ENCODE peak calls at places on chromosomes 11 and 22, in seven cellular contexts. Y is NCI-H345; C is stimulated activated CD8-positive, alpha-beta memory T cell treated with anti-CD3 and anti-CD28 coated beads, Interleukin-15, amount 100 ng/mL, for 1 hour; V is NCI-H1105 treated with DMSO at 0.1 percent for 48 hours; J is NCI-H510A treated with DMSO at 0.1 percent for 48 hours; M is NCI-H460; F is C1 segment of cervical spinal cord. O is an unnamed sample.

GRCh38 chr11:32312865-32313403 is 122.4 kb downstream of the WT1 start:
- DNase-seq in Y (peak), J (no peak), V (peak), F (no peak), C (no peak), M (peak), O (no peak)

GRCh38 chr11:73982595-73982989 is at the start of gene UCP2:
- DNase-seq in M (peak), F (no peak), C (peak), V (peak), Y (peak), J (peak), O (peak)

GRCh38 chr11:131457163-131457562 is 86.7 kb downstream of the NTM start:
- DNase-seq in V (no peak), Y (no peak), J (no peak), M (no peak), F (no peak), C (no peak), O (no peak)

GRCh38 chr11:81967242-81967641 is 766.4 kb downstream of the FAM181B start:
- DNase-seq in Y (no peak), F (no peak), C (no peak), J (no peak), M (no peak), V (peak), O (no peak)

GRCh38 chr11:12110714-12111481 is 508 bp downstream of the MICAL2 start:
- DNase-seq in C (no peak), V (peak), F (no peak), J (peak), M (no peak), Y (peak), O (peak)

GRCh38 chr11:19460718-19461405 is 220.1 kb upstream of the E2F8 start:
- DNase-seq in Y (peak), M (no peak), C (no peak), V (peak), F (no peak), J (no peak), O (no peak)

GRCh38 chr11:69431136-69431535 is 50.3 kb upstream of the LINC01488 start:
- DNase-seq in Y (no peak), C (no peak), V (no peak), M (no peak), F (no peak), J (no peak), O (no peak)

GRCh38 chr11:12275818-12276217 is 101.6 kb upstream of the PARVA start:
- DNase-seq in M (no peak), J (no peak), Y (no peak), C (no peak), F (no peak), V (no peak), O (no peak)

GRCh38 chr11:8832571-8833260 is 78.3 kb upstream of the AKIP1 start:
- DNase-seq in V (no peak), F (no peak), C (no peak), Y (peak), J (peak), M (no peak), O (no peak)

GRCh38 chr11:62493801-62494200 is 52.8 kb downstream of the AHNAK start:
- DNase-seq in C (no peak), F (no peak), Y (no peak), V (no peak), M (no peak), J (no peak), O (no peak)

GRCh38 chr11:70810131-70810530 is 411.8 kb downstream of the CTTN start:
- DNase-seq in J (no peak), Y (no peak), V (no peak), F (no peak), C (no peak), M (no peak), O (no peak)

GRCh38 chr11:75635009-75635909 is 33.6 kb downstream of the MAP6 start:
- DNase-seq in F (no peak), C (no peak), Y (no peak), M (no peak), V (peak), J (peak), O (no peak)

GRCh38 chr11:94486068-94486467 is 7.6 kb downstream of the MRE11 start:
- DNase-seq in M (no peak), J (no peak), F (no peak), V (no peak), C (no peak), Y (no peak), O (no peak)

GRCh38 chr22:42462016-42462415 is 29.8 kb upstream of the NFAM1 start:
- DNase-seq in M (no peak), C (no peak), V (peak), J (peak), Y (peak), F (no peak), O (no peak)

GRCh38 chr11:112453601-112454577 is 193.2 kb upstream of the PLET1 start:
- DNase-seq in V (peak), J (peak), Y (peak), F (no peak), C (no peak), M (peak), O (peak)